ENCODE peak calls at places on chromosomes 7 and 10, in nine cellular contexts. W is AG10803; J is HFFc6; L is T follicular helper cell; T is activated T-helper 1 cell treated with anti-CD3 and anti-CD28 coated beads, Interleukin-12 subunit alpha, Interleukin-12 subunit beta, Interleukin-2, Interleukin-4 antibody, amounts not matched to agents 30 ng/mL and 10 ng/mL and 1 ng/mL, durations not matched to agents 14 hours and 24 hours and 36 hours; S is cardiac muscle cell; C is activated naive CD4-positive, alpha-beta T cell treated with anti-CD3 and anti-CD28 coated beads, Interleukin-2, amount 50 U/mL, for 16 hours; N is DMS153; O is NCI-H1092 treated with DMSO at 0.1 percent for 48 hours. A is an unnamed sample.

GRCh38 chr7:141945356-141945755 is 1.4 kb downstream of the CLEC5A start:
- DNase-seq in W (no peak), J (no peak), L (no peak), T (no peak), S (no peak), C (no peak), N (no peak), O (no peak), A (no peak)

GRCh38 chr7:111168182-111168581 is 77.3 kb downstream of the LRRN3 start:
- DNase-seq in W (peak), J (no peak), L (no peak), T (no peak), S (peak), C (no peak), N (peak), O (peak), A (no peak)

GRCh38 chr10:98030093-98030821 is at the start of gene CRTAC1:
- DNase-seq in W (peak), J (no peak), L (no peak), T (no peak), S (peak), C (peak), N (peak), O (peak), A (no peak)

GRCh38 chr10:86757110-86757790 is 831 bp downstream of the BMPR1A start:
- DNase-seq in W (peak), J (peak), L (no peak), T (peak), S (peak), C (peak), N (no peak), O (peak), A (no peak)

GRCh38 chr10:33039167-33039566 is 81.1 kb upstream of the ITGB1 start:
- DNase-seq in W (no peak), J (no peak), L (no peak), T (no peak), S (no peak), C (no peak), N (no peak), O (peak), A (no peak)

GRCh38 chr10:20795391-20795790 is 101.7 kb downstream of the NEBL start:
- DNase-seq in W (no peak), J (no peak), L (no peak), T (no peak), S (no peak), C (no peak), N (no peak), O (no peak), A (no peak)

GRCh38 chr7:114048386-114049235 is 129.8 kb upstream of the PPP1R3A start:
- DNase-seq in W (peak), J (no peak), L (no peak), T (no peak), S (peak), C (no peak), N (no peak), O (no peak), A (peak)

GRCh38 chr7:156836443-156836842 is 56.5 kb downstream of the LMBR1 start:
- DNase-seq in W (no peak), J (peak), L (no peak), T (no peak), S (no peak), C (no peak), N (no peak), O (no peak), A (no peak)

GRCh38 chr10:99234067-99234738 is 1.4 kb downstream of the HPSE2 start:
- DNase-seq in W (peak), J (no peak), L (no peak), T (peak), S (peak), C (peak), N (no peak), O (no peak), A (peak)

GRCh38 chr10:101011517-101012423 is 12.2 kb downstream of the LZTS2 start:
- DNase-seq in W (no peak), J (peak), L (no peak), T (no peak), S (no peak), C (no peak), N (no peak), O (no peak), A (no peak)

GRCh38 chr10:35367107-35367859 is 31.0 kb downstream of the CCNY start:
- DNase-seq in W (no peak), J (no peak), L (no peak), T (no peak), S (no peak), C (no peak), N (no peak), O (no peak), A (no peak)

GRCh38 chr7:77542399-77542798 is 5.3 kb downstream of the PTPN12 start:
- DNase-seq in W (peak), J (peak), L (no peak), T (no peak), S (no peak), C (no peak), N (no peak), O (no peak), A (no peak)

GRCh38 chr10:1903982-1904381 is 166.7 kb upstream of the ADARB2 start:
- DNase-seq in W (no peak), J (no peak), L (no peak), T (no peak), S (no peak), C (no peak), N (no peak), O (no peak), A (no peak)

GRCh38 chr10:132536241-132536963 is 1.2 kb upstream of the INPP5A start:
- DNase-seq in W (no peak), J (no peak), L (no peak), T (no peak), S (no peak), C (no peak), N (no peak), O (no peak), A (no peak)

GRCh38 chr10:102604379-102604960 is 39.8 kb upstream of the TRIM8 start:
- DNase-seq in W (peak), J (peak), L (no peak), T (no peak), S (peak), C (no peak), N (no peak), O (no peak), A (no peak)

GRCh38 chr10:133079836-133080682 is 7.7 kb upstream of the ADGRA1 start:
- DNase-seq in W (no peak), J (no peak), L (no peak), T (no peak), S (no peak), C (no peak), N (no peak), O (no peak), A (no peak)